ENCODE peak calls at places on chromosomes 11 and 22, in four cellular contexts. D, X, O and Y are unnamed samples.
A peak's percentile ranks its signal among the peaks of the same experiment; 100 is the strongest.

GRCh38 chr11:95360382-95360781 is 129.4 kb upstream of the SESN3 start:
- DNase-seq in D (no peak), X (no peak), O (no peak), Y (no peak)

GRCh38 chr11:7170431-7170830 is 81.3 kb upstream of the SYT9 start:
- DNase-seq in D (no peak), X (no peak), O (no peak), Y (no peak)

GRCh38 chr11:118306556-118306955 is 2.0 kb downstream of the CD3E start:
- DNase-seq in D (no peak), X (no peak), O (no peak), Y (no peak)

GRCh38 chr11:117563556-117563955 is 233.5 kb downstream of the DSCAML1 start:
- DNase-seq in D (no peak), X (no peak), O (no peak), Y (no peak)

GRCh38 chr11:58923300-58923788 is 15.9 kb upstream of the GLYATL1 start:
- DNase-seq in D (peak; percentile 22), X (peak; percentile 86), O (no peak), Y (peak; percentile 34)

GRCh38 chr11:102666331-102666957 is 39.1 kb downstream of the MMP27 start:
- DNase-seq in D (peak; percentile 36), X (peak; percentile 67), O (no peak), Y (peak; percentile 63)

GRCh38 chr11:105357764-105358163 is 218.2 kb upstream of the CARD18 start:
- DNase-seq in D (no peak), X (no peak), O (no peak), Y (peak; percentile 26)

GRCh38 chr11:31173926-31174680 is 195.4 kb downstream of the DCDC1 start:
- DNase-seq in D (no peak), X (no peak), O (no peak), Y (no peak)

GRCh38 chr11:134566311-134566710 is 154.3 kb upstream of the B3GAT1 start:
- DNase-seq in D (no peak), X (no peak), O (no peak), Y (no peak)

GRCh38 chr22:19852177-19852781 is 2.4 kb downstream of the GNB1L start:
- DNase-seq in D (no peak), X (no peak), O (no peak), Y (no peak)

GRCh38 chr22:38860291-38861169 is 11.5 kb downstream of the CBX6 start:
- DNase-seq in D (no peak), X (no peak), O (no peak), Y (no peak)

GRCh38 chr22:42933783-42934144 is 76.7 kb upstream of the ARFGAP3 start:
- DNase-seq in D (peak; percentile 40), X (no peak), O (no peak), Y (no peak)

GRCh38 chr11:100866453-100866852 is 179.4 kb downstream of the ARHGAP42 start:
- DNase-seq in D (no peak), X (no peak), O (no peak), Y (no peak)

GRCh38 chr11:86938900-86939880 is 16.0 kb downstream of the FZD4 start:
- DNase-seq in D (peak; percentile 32), X (peak; percentile 77), O (no peak), Y (peak; percentile 63)

DNA sequence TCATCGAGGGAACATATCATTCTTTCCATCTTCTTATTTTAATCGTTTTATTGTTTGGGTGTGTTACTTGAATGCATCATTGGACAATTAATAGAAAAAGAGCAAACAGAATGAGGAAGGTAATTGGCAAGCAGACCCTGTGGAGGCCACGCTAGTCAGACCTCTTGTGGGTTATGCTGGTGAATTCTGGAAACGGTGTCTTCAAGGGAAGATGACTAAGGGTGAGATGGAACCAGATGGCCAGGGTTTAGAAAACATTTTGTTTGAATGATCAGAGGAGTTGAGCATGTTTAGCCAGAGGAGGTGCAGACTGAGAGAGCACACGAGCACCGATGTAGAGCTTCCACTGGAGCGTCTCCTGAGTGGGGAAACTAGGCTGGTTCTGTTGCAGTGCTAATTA is 8.5 kb downstream of the ST14 start:
- DNase-seq in D (no peak), X (no peak), O (no peak), Y (no peak)
- H3K4me3 ChIP-seq in D (no peak overlapping the region), X (no peak overlapping the region), O (no peak overlapping the region), Y (no peak overlapping the region)

DNA sequence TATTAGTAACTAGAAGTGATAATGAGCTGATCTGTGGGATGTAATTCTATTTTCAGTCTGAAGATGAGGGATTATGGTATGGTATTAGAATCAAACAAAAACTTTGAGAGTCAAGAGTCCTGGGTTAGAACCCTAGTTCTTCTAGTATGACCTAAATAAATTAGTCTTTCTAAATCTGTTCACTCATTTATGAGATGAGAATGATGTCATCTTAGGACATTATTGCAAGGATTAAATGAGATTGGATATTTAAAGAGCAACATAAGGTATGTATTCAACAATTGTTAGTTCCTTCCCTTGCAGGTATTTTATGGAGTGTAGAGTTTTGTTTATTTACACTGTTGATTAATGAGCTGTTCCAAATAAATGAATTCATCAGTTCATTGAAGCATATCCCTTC is 21.8 kb downstream of the EMSY start:
- DNase-seq in D (no peak), X (no peak), O (no peak), Y (no peak)
- H3K4me3 ChIP-seq in D (no peak overlapping the region), X (no peak overlapping the region), O (no peak overlapping the region), Y (no peak overlapping the region)

DNA sequence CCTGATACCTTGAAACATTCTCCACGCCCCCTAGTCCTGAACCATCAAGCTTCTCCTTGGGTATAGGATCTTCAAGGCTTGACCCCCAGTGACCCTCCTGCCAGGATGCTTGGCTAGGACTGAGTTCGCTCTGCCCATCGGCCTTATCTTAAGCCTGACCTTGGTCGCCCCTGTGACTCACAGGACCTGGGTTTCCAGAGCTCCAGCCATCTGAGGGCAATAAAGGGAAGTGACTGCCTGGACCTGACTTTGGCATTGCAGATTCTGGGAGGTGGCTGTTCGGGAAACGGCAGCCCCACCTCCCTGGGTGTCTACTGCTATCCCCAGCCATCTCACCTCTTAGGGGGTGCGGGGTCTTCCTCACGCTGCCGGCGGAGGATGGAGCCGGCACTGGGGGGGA is 15.4 kb downstream of the CARD10 start:
- DNase-seq in D (no peak), X (no peak), O (peak; percentile 56), Y (peak; percentile 92)
- H3K4me3 ChIP-seq in D (no peak overlapping the region), X (no peak overlapping the region), O (no peak overlapping the region), Y (no peak overlapping the region)

GRCh38 chr11:46050065-46050464 is 71.2 kb downstream of the PHF21A start:
- DNase-seq in D (peak; percentile 55), X (peak; percentile 94), O (no peak), Y (no peak)

GRCh38 chr11:46048198-46048597 is 73.1 kb downstream of the PHF21A start:
- DNase-seq in D (no peak), X (no peak), O (no peak), Y (no peak)

GRCh38 chr11:46051102-46051501 is 70.2 kb downstream of the PHF21A start:
- DNase-seq in D (no peak), X (no peak), O (no peak), Y (no peak)

GRCh38 chr11:46050652-46051051 is 70.6 kb downstream of the PHF21A start:
- DNase-seq in D (no peak), X (no peak), O (no peak), Y (no peak)

DNA sequence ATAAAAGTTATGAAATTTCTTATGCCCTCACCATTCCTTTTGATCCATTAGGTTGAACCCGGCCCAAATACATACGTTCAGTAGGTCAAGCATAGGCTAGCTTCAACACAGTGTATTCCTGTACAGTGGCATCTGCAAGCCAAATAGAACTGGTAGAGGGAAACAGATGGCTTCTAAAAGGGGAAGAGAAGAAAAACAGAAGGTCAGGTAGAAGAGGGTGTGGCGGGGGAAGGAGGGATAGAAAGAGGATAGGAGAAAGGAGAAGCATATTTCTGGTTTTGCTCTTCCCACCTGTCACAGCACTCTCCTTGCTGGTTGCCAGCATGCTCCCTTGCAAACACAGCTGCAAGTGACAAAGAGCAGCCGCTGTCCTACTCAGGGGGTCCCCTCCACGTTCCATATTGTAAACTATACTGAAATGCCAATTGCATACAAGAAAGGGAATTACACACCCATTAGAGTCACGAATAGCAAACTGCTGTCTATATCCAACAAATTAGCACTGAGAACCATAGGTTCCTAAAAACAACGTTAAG is 71.9 kb downstream of the PHF21A start:
- DNase-seq in D (no peak), X (no peak), O (no peak), Y (no peak)
- H3K4me3 ChIP-seq in D (no peak overlapping the region), X (no peak overlapping the region), O (no peak overlapping the region), Y (no peak overlapping the region)

GRCh38 chr11:114317738-114318137 is 21.5 kb downstream of the NNMT start:
- DNase-seq in D (no peak), X (peak; percentile 81), O (no peak), Y (no peak)

GRCh38 chr11:114316980-114317675 is 20.9 kb downstream of the NNMT start:
- DNase-seq in D (no peak), X (no peak), O (no peak), Y (no peak)

GRCh38 chr11:114318361-114318760 is 22.2 kb downstream of the NNMT start:
- DNase-seq in D (no peak), X (no peak), O (no peak), Y (no peak)

GRCh38 chr11:114314096-114314495 is 17.9 kb downstream of the NNMT start:
- DNase-seq in D (no peak), X (no peak), O (no peak), Y (no peak)

DNA sequence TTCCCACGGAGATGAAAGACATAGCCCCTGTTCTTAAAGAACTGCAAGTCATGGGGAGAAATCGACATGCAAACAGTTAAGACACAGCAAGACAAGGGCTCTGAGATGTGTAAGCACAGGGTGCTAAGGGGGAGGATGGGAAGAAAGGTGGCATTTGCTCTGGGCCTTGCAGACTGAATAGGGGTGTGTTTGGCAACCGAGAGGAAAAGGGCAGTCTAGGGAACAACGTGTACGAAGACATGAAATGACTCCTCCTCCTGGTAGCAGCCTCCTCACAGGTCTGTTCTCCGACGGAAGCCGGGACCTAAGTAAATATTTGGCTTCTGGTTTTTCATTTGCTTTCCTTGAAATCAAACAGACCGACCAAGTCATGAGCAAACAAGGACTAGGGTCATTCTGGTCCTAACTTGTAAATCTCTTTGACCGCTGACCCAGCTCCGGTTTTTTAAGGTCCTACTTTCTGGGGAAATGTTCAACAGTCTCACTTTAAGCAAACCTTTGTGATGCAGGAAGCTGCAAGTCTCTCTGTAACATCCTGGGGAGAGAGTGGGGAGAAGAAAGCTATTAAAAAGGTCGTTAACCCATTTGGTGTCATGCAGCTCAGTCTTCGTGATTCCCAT is 19.7 kb downstream of the NNMT start:
- DNase-seq in D (peak; percentile 66), X (peak; percentile 17), O (peak; percentile 60), Y (peak; percentile 27)
- H3K4me3 ChIP-seq in D (no peak overlapping the region), X (no peak overlapping the region), O (no peak overlapping the region), Y (no peak overlapping the region)

GRCh38 chr11:10205928-10206327 is 88.1 kb downstream of the SBF2 start:
- DNase-seq in D (no peak), X (peak; percentile 42), O (no peak), Y (no peak)
- H3K4me3 ChIP-seq in D (no peak overlapping the region), X (no peak overlapping the region), O (no peak overlapping the region), Y (no peak overlapping the region)